ENCODE peak calls at places on chromosomes 16 and 17, in six cellular contexts. D is IMR-90, T is tibial nerve, R is body of pancreas, H is HCT116, U is fibroblast of mammary gland. N is an unnamed sample.

GRCh38 chr16:68311316-68311620 is 449 bp downstream of the PRMT7 start:
- DNase-seq in H (no peak), R (no peak), D (peak), T (no peak), U (peak), N (no peak)

GRCh38 chr17:16120937-16121336 is 94.4 kb downstream of the NCOR1 start:
- DNase-seq in D (no peak), T (no peak), H (no peak), R (no peak), U (no peak), N (no peak)

GRCh38 chr16:70715113-70715711 is 29.4 kb upstream of the MTSS2 start:
- DNase-seq in R (peak), U (peak), D (peak), T (peak), H (no peak), N (peak)

GRCh38 chr17:50185724-50186545 is 15.5 kb downstream of the COL1A1 start:
- DNase-seq in D (peak), U (peak), H (no peak), R (no peak), T (no peak), N (no peak)

GRCh38 chr16:27301236-27301861 is 12.4 kb upstream of the IL4R start:
- DNase-seq in D (no peak), T (no peak), R (no peak), U (no peak), H (no peak), N (no peak)

GRCh38 chr16:81532491-81533174 is 88.0 kb downstream of the CMIP start:
- DNase-seq in R (peak), T (no peak), U (no peak), D (no peak), H (no peak), N (no peak)

GRCh38 chr17:75250009-75250471 is 11.4 kb downstream of the GGA3 start:
- DNase-seq in U (peak), D (peak), R (no peak), H (no peak), T (no peak), N (peak)

GRCh38 chr16:75472908-75473877 is 8.7 kb upstream of the TMEM170A start:
- DNase-seq in U (no peak), T (no peak), R (no peak), H (no peak), D (no peak), N (no peak)

GRCh38 chr17:79897243-79898063 is 58.2 kb upstream of the CBX4 start:
- DNase-seq in H (no peak), T (no peak), U (no peak), R (no peak), D (no peak), N (no peak)

GRCh38 chr17:6102615-6103014 is 32.4 kb downstream of the WSCD1 start:
- DNase-seq in T (no peak), R (no peak), D (no peak), H (no peak), U (no peak), N (no peak)

GRCh38 chr16:31876955-31877828 is 3.6 kb downstream of the ZNF267 start:
- DNase-seq in H (no peak), D (peak), U (peak), R (no peak), T (no peak), N (no peak)

GRCh38 chr16:28304214-28304613 is 11.9 kb downstream of the SBK1 start:
- DNase-seq in T (no peak), R (no peak), H (no peak), D (peak), U (peak), N (no peak)

GRCh38 chr17:1905190-1905919 is 75.5 kb downstream of the RPA1 start:
- DNase-seq in H (no peak), R (no peak), U (no peak), T (no peak), D (no peak), N (no peak)

GRCh38 chr16:47705268-47705667 is 244.1 kb downstream of the PHKB start:
- DNase-seq in D (peak), R (no peak), T (no peak), U (peak), H (no peak), N (no peak)

GRCh38 chr17:57442914-57443571 is 186.7 kb downstream of the MSI2 start:
- DNase-seq in H (no peak), T (no peak), U (no peak), R (no peak), D (no peak), N (no peak)
- H3K4me3 ChIP-seq in H (no peak), T (no peak), U (no peak), R (no peak), D (no peak), N (no peak)

GRCh38 chr17:69084911-69085310 is 24.2 kb upstream of the ABCA9 start:
- DNase-seq in U (no peak), H (peak), T (no peak), R (peak), D (no peak), N (no peak)
- TF ChIP-seq CTCF in U (peak), H (peak), T (no peak), R (peak), D (no peak), N (no peak)

GRCh38 chr17:82551779-82552457 is 32.4 kb downstream of the FOXK2 start:
- DNase-seq in D (peak), T (peak), U (peak), R (peak), H (peak), N (peak)

GRCh38 chr17:82553210-82553930 is 33.8 kb downstream of the FOXK2 start:
- DNase-seq in H (no peak), U (no peak), D (no peak), R (peak), T (no peak), N (no peak)

GRCh38 chr17:82547981-82548380 is 28.4 kb downstream of the FOXK2 start:
- DNase-seq in H (no peak), T (no peak), U (no peak), D (no peak), R (no peak), N (no peak)

GRCh38 chr17:82548681-82549303 is 29.3 kb downstream of the FOXK2 start:
- DNase-seq in D (no peak), R (no peak), T (no peak), U (peak), H (no peak), N (no peak)

GRCh38 chr17:82552580-82552979 is 33.0 kb downstream of the FOXK2 start:
- DNase-seq in D (no peak), U (no peak), T (no peak), H (no peak), R (no peak), N (no peak)
- H3K4me3 ChIP-seq in D (no peak), U (no peak), T (no peak), H (no peak), R (no peak), N (no peak)

GRCh38 chr16:12271006-12271405 is 294.5 kb downstream of the SNX29 start:
- DNase-seq in U (peak), H (peak), D (peak), R (no peak), T (no peak), N (no peak)
- TF ChIP-seq CTCF in U (peak), H (peak), D (peak), R (no peak), T (no peak), N (no peak)

GRCh38 chr17:44648963-44649362 is 7.3 kb upstream of the MEIOC start:
- DNase-seq in H (no peak), T (no peak), U (no peak), R (no peak), D (no peak), N (no peak)
- H3K4me3 ChIP-seq in H (no peak), T (no peak), U (no peak), R (no peak), D (no peak), N (no peak)

DNA sequence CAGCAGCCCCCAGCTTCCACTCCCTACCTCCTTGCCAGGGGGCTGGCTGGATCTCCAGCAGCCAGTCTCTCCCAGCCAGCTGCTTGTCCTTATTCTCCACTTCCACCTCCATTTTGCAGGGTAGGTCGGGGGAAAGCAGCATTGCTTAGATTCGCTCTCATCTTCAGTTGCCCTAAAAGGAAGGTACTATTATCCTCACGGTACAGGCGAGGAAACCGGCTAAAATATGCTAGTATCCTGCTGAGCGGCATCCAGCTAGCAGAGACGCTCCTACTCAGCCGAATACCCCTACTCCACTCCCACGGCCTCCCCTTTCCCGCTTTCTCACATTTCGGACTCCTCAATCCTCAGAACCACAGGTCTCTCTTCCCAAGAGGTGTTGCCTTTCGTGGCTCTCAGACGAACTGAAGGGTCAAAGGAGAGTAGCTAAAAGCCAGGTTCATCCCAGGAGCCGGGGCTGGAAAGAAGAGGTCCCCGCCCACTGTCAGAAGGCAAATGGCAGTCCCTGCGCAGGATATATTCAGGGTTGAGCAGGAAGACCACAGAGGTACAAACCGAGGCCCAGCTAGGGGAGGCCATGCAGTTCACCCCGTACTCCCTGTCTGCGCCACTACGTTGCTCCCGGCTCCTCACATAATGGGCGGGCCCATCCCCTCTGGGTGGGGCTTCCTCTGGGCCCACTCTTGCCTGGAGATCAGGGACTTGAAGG is 1.6 kb upstream of the RAB11FIP4 start:
- DNase-seq in R (no peak), H (no peak), U (no peak), T (no peak), D (no peak), N (peak)
- TF ChIP-seq CTCF in R (no peak), H (no peak), U (no peak), T (peak), D (no peak), N (no peak)

GRCh38 chr17:8117980-8118768 is at the start of gene ALOXE3:
- DNase-seq in H (peak), D (peak), U (peak), R (no peak), T (no peak), N (no peak)

GRCh38 chr17:8118769-8119574 is 658 bp upstream of the ALOXE3 start:
- DNase-seq in U (peak), H (peak), D (peak), T (peak), R (peak), N (peak)

GRCh38 chr17:8117367-8117979 is 841 bp downstream of the ALOXE3 start:
- DNase-seq in H (no peak), R (no peak), D (no peak), U (no peak), T (no peak), N (no peak)

GRCh38 chr17:8119575-8120519 is 1.5 kb upstream of the ALOXE3 start:
- DNase-seq in H (peak), T (peak), U (peak), R (peak), D (peak), N (peak)

GRCh38 chr17:8116779-8117178 is 1.5 kb downstream of the ALOXE3 start:
- DNase-seq in U (no peak), R (no peak), T (no peak), D (no peak), H (no peak), N (no peak)
- H3K4me3 ChIP-seq in U (no peak), R (no peak), T (no peak), D (no peak), H (no peak), N (no peak)

DNA sequence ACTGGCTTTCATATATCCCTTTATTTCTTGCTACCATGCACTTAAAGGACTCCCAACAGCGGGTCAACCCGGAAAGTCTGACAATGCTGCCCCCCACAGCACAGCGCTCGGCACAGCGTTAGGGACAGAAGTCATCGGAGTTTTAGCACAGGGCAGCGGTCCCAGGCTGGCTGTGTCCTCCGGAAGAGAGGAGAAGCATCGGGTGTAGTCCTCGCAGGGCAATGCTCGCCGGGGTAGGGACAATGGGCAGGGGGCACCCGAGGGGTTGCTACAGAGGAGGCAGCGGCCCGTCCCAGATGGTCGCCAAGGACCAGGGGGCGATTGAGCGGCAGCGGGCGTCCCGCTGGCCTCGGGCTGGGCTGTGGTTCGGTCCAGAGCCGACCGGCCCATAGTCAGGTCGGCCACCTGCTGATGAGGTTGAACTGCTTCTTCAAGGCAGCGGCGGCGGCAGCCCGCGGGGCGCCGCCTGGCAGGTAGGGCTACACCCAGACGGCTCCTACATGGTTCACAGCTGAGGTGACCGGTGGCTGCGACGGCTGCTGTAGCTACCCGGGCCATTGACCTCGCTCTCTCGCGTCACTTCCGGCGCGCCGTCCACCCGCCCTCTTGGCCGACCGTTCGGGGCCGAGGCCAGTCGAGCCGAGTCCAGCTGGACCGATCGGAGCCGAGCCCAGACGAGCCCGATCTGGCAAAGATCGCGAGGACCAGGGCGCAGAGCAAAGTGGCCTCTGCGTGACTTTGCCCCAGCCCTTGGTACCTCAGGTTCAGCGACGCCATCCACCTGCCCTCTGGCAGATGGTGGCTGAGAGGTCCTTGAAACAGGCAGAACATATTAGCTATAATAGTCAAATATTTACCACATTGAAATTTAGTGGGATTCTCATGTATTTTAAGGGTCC is 4.7 kb upstream of the LCMT1 start:
- DNase-seq in U (peak), T (peak), D (peak), H (peak), R (peak), N (peak)
- TF ChIP-seq CTCF in U (no peak), T (peak), D (peak), H (peak), R (peak), N (no peak)

GRCh38 chr16:57264950-57265371 is 19.5 kb downstream of the PLLP start:
- DNase-seq in T (no peak), R (peak), H (no peak), D (no peak), U (no peak), N (no peak)

GRCh38 chr16:57264381-57264780 is 19.3 kb downstream of the ARL2BP start:
- DNase-seq in H (no peak), D (no peak), R (no peak), T (no peak), U (no peak), N (peak)

GRCh38 chr16:57263585-57264351 is 18.7 kb downstream of the ARL2BP start:
- DNase-seq in D (no peak), H (no peak), U (no peak), T (no peak), R (no peak), N (peak)

GRCh38 chr16:57266531-57267268 is 17.8 kb downstream of the PLLP start:
- DNase-seq in T (no peak), H (no peak), U (no peak), R (peak), D (no peak), N (no peak)

GRCh38 chr16:57265850-57266530 is 18.5 kb downstream of the PLLP start:
- DNase-seq in H (no peak), U (peak), D (no peak), R (peak), T (peak), N (no peak)
- H3K4me3 ChIP-seq in H (no peak), U (no peak), D (no peak), R (no peak), T (no peak), N (peak)

GRCh38 chr16:89918453-89919347 is at the start of gene MC1R:
- DNase-seq in T (no peak), H (peak), U (peak), R (no peak), D (peak), N (no peak)
- TF ChIP-seq CTCF in T (peak), H (peak), U (peak), R (no peak), D (peak), N (no peak)